ENCODE peak calls at places on chromosomes 3 and 15, in four cellular contexts. D is HuH-7; J is NK-92 treated with Interleukin-12 subunit alpha and Interleukin-12 subunit beta, amount 100 ng/mL, for 24 hours; F is tibial artery. I is an unnamed sample.

GRCh38 chr15:99430881-99431401 is 134.8 kb upstream of the MEF2A start:
- DNase-seq in D (no peak), J (no peak), F (peak), I (no peak)

GRCh38 chr15:41881086-41881485 is 12.8 kb downstream of the SPTBN5 start:
- DNase-seq in D (no peak), J (no peak), F (no peak), I (no peak)

GRCh38 chr15:70065006-70065722 is 32.6 kb downstream of the TLE3 start:
- DNase-seq in D (no peak), J (no peak), F (no peak), I (no peak)

GRCh38 chr3:134198414-134198813 is 52.2 kb downstream of the RYK start:
- DNase-seq in D (no peak), J (no peak), F (no peak), I (no peak)

GRCh38 chr3:156187146-156187769 is 66.9 kb downstream of the KCNAB1 start:
- DNase-seq in D (no peak), J (no peak), F (no peak), I (no peak)

GRCh38 chr15:41285285-41285684 is 47.1 kb downstream of the OIP5 start:
- DNase-seq in D (no peak), J (peak), F (no peak), I (no peak)

GRCh38 chr3:66986406-66986805 is 11.7 kb upstream of the KBTBD8 start:
- DNase-seq in D (no peak), J (no peak), F (no peak), I (no peak)

GRCh38 chr15:80915462-80915861 is 74.2 kb downstream of the MESD start:
- DNase-seq in D (no peak), J (no peak), F (no peak), I (no peak)

GRCh38 chr15:100338971-100339444 is 2.8 kb downstream of the ADAMTS17 start:
- DNase-seq in D (peak), J (peak), F (peak), I (no peak)

GRCh38 chr3:27728195-27729087 is 6.3 kb upstream of the EOMES start:
- DNase-seq in D (peak), J (no peak), F (no peak), I (no peak)

GRCh38 chr15:101250331-101250730 is 1.5 kb downstream of the CHSY1 start:
- DNase-seq in D (no peak), J (no peak), F (no peak), I (no peak)

GRCh38 chr3:168248383-168249047 is 152.8 kb upstream of the GOLIM4 start:
- DNase-seq in D (no peak), J (no peak), F (no peak), I (peak)

GRCh38 chr3:18424213-18424861 is 802 bp downstream of the SATB1 start:
- DNase-seq in D (peak), J (no peak), F (peak), I (no peak)

GRCh38 chr3:99545941-99546580 is 92.3 kb upstream of the COL8A1 start:
- DNase-seq in D (no peak), J (no peak), F (no peak), I (no peak)

GRCh38 chr15:99437315-99438221 is 128.2 kb upstream of the MEF2A start:
- DNase-seq in D (no peak), J (no peak), F (peak), I (no peak)

GRCh38 chr3:112303811-112304325 is 9.9 kb upstream of the SLC9C1 start:
- DNase-seq in D (no peak), J (no peak), F (no peak), I (no peak)

GRCh38 chr3:51691021-51691420 is 15.8 kb upstream of the GRM2 start:
- DNase-seq in D (no peak), J (no peak), F (no peak), I (no peak)

GRCh38 chr15:93523490-93523889 is 434.5 kb upstream of the RGMA start:
- DNase-seq in D (no peak), J (no peak), F (no peak), I (no peak)

GRCh38 chr3:10534066-10534465 is 28.7 kb upstream of the ATP2B2 start:
- DNase-seq in D (no peak), J (no peak), F (no peak), I (no peak)

GRCh38 chr3:52119056-52119455 is 35.2 kb downstream of the POC1A start:
- DNase-seq in D (no peak), J (no peak), F (no peak), I (no peak)

GRCh38 chr3:63364495-63364894 is 86.4 kb downstream of the SYNPR start:
- DNase-seq in D (no peak), J (no peak), F (no peak), I (no peak)

GRCh38 chr3:19274576-19274975 is 126.3 kb downstream of the KCNH8 start:
- DNase-seq in D (no peak), J (no peak), F (no peak), I (no peak)

GRCh38 chr3:108022316-108023150 is 68.3 kb downstream of the CD47 start:
- DNase-seq in D (no peak), J (no peak), F (no peak), I (no peak)

GRCh38 chr15:59524331-59524731 is 86.3 kb downstream of the FAM81A start:
- DNase-seq in D (no peak), J (no peak), F (no peak), I (no peak)

GRCh38 chr3:127929818-127930217 is 14.8 kb downstream of the KBTBD12 start:
- DNase-seq in D (no peak), J (no peak), F (no peak), I (no peak)

GRCh38 chr3:47542614-47543173 is 29.2 kb upstream of the ELP6 start:
- DNase-seq in D (no peak), J (no peak), F (peak), I (no peak)

GRCh38 chr15:29465196-29465595 is 195.6 kb upstream of the NSMCE3 start:
- DNase-seq in D (no peak), J (no peak), F (no peak), I (no peak)

GRCh38 chr3:65619391-65620298 is 419.1 kb downstream of the MAGI1 start:
- DNase-seq in D (no peak), J (no peak), F (no peak), I (no peak)

GRCh38 chr3:45011756-45012441 is 14.2 kb upstream of the CLEC3B start:
- DNase-seq in D (no peak), J (no peak), F (peak), I (peak)

GRCh38 chr3:90062631-90063200 is 955.3 kb downstream of the EPHA3 start:
- DNase-seq in D (no peak), J (no peak), F (no peak), I (no peak)